ENCODE peak calls at places on chromosomes 2 and 18, in six cellular contexts. Q, N, T, O, C and Z are unnamed samples.

GRCh38 chr2:210222607-210223006 is 2.6 kb downstream of the ACADL start:
- DNase-seq in Q (no peak), N (no peak), T (no peak), O (no peak), C (no peak), Z (no peak)

GRCh38 chr2:218146056-218146455 is 20.2 kb downstream of the CXCR2 start:
- DNase-seq in Q (no peak), N (no peak), T (no peak), O (peak; percentile 14), C (no peak), Z (no peak)

GRCh38 chr2:84865181-84865783 is 15.6 kb downstream of the TRABD2A start:
- DNase-seq in Q (peak; percentile 66), N (peak; percentile 53), T (no peak), O (peak; percentile 43), C (no peak), Z (no peak)

GRCh38 chr2:203340791-203341487 is 12.7 kb downstream of the ABI2 start:
- DNase-seq in Q (no peak), N (peak; percentile 80), T (no peak), O (peak; percentile 69), C (no peak), Z (peak; percentile 64)

GRCh38 chr2:145421841-145422240 is 901.9 kb upstream of the ZEB2 start:
- DNase-seq in Q (no peak), N (peak; percentile 58), T (no peak), O (peak; percentile 70), C (no peak), Z (peak; percentile 5)

GRCh38 chr2:128342550-128342949 is 23.9 kb upstream of the HS6ST1 start:
- DNase-seq in Q (no peak), N (no peak), T (no peak), O (no peak), C (no peak), Z (no peak)

GRCh38 chr2:135512099-135512498 is 18.9 kb downstream of the ZRANB3 start:
- DNase-seq in Q (no peak), N (peak; percentile 9), T (no peak), O (peak; percentile 33), C (no peak), Z (no peak)

GRCh38 chr2:64210816-64211215 is 66.6 kb upstream of the PELI1 start:
- DNase-seq in Q (no peak), N (no peak), T (peak; percentile 44), O (no peak), C (no peak), Z (no peak)

GRCh38 chr2:159285433-159285832 is 1.1 kb downstream of the WDSUB1 start:
- DNase-seq in Q (no peak), N (no peak), T (no peak), O (no peak), C (no peak), Z (no peak)

GRCh38 chr18:35464731-35465728 is 32.7 kb downstream of the INO80C start:
- DNase-seq in Q (no peak), N (no peak), T (no peak), O (no peak), C (no peak), Z (no peak)

GRCh38 chr18:65938592-65939372 is 188.0 kb downstream of the CDH7 start:
- DNase-seq in Q (no peak), N (peak; percentile 2), T (peak; percentile 14), O (no peak), C (no peak), Z (no peak)

GRCh38 chr2:211617803-211618202 is 920.8 kb downstream of the ERBB4 start:
- DNase-seq in Q (no peak), N (no peak), T (no peak), O (no peak), C (no peak), Z (no peak)

GRCh38 chr2:189363559-189363958 is 77.7 kb upstream of the WDR75 start:
- DNase-seq in Q (no peak), N (peak; percentile 76), T (no peak), O (peak; percentile 65), C (no peak), Z (peak; percentile 16)

GRCh38 chr2:217606296-217606695 is 396.5 kb downstream of the TNS1 start:
- DNase-seq in Q (no peak), N (no peak), T (no peak), O (no peak), C (no peak), Z (no peak)

GRCh38 chr2:45850558-45850957 is 199.1 kb downstream of the PRKCE start:
- DNase-seq in Q (no peak), N (no peak), T (no peak), O (no peak), C (no peak), Z (no peak)

GRCh38 chr18:29488617-29489016 is 1311.7 kb upstream of the CDH2 start:
- DNase-seq in Q (no peak), N (peak; percentile 20), T (no peak), O (peak; percentile 7), C (no peak), Z (no peak)

GRCh38 chr2:207734264-207734635 is 22.8 kb downstream of the CCNYL1 start:
- DNase-seq in Q (peak; percentile 68), N (peak; percentile 56), T (no peak), O (peak; percentile 61), C (no peak), Z (peak; percentile 18)

GRCh38 chr2:97774425-97774824 is 61.0 kb downstream of the ZAP70 start:
- DNase-seq in Q (no peak), N (peak; percentile 43), T (no peak), O (no peak), C (no peak), Z (no peak)

GRCh38 chr18:400466-400865 is 100.0 kb downstream of the COLEC12 start:
- DNase-seq in Q (no peak), N (peak; percentile 92), T (peak; percentile 22), O (peak; percentile 74), C (no peak), Z (peak; percentile 29)

GRCh38 chr18:75618146-75618545 is 190.6 kb upstream of the SMIM21 start:
- DNase-seq in Q (no peak), N (no peak), T (no peak), O (no peak), C (no peak), Z (no peak)